ENCODE peak calls at places on chromosome 17, in seven cellular contexts. J, M, I, Q, B, S and O are unnamed samples.

GRCh38 chr17:55086635-55087058 is 118.1 kb downstream of the STXBP4 start:
- DNase-seq in S (no peak), M (no peak), J (peak; percentile 90), Q (no peak), B (no peak), I (no peak), O (no peak)

GRCh38 chr17:18257747-18258355 is 687 bp downstream of the FLII start:
- DNase-seq in M (peak; percentile 41), Q (peak; percentile 88), J (peak; percentile 62), I (peak; percentile 89), B (peak; percentile 93), S (peak; percentile 75), O (peak; percentile 88)

GRCh38 chr17:38877130-38877851 is 7.4 kb downstream of the LASP1 start:
- DNase-seq in S (no peak), B (no peak), Q (no peak), J (no peak), I (peak; percentile 51), M (no peak), O (no peak)

GRCh38 chr17:77475012-77475976 is 334.5 kb downstream of the SEC14L1 start:
- DNase-seq in S (peak; percentile 17), B (no peak), J (peak; percentile 95), I (no peak), Q (no peak), M (no peak), O (no peak)

GRCh38 chr17:50396261-50397110 is 837 bp downstream of the LRRC59 start:
- DNase-seq in S (no peak), B (peak; percentile 91), M (peak; percentile 43), Q (peak; percentile 69), I (no peak), J (peak; percentile 56), O (no peak)

GRCh38 chr17:69575346-69575761 is 160.9 kb downstream of the MAP2K6 start:
- DNase-seq in B (no peak), I (no peak), Q (no peak), S (no peak), J (peak; percentile 87), M (no peak), O (no peak)

GRCh38 chr17:76517638-76518038 is 16.4 kb upstream of the RHBDF2 start:
- DNase-seq in I (no peak), Q (no peak), S (no peak), J (no peak), B (no peak), M (peak; percentile 5), O (no peak)

GRCh38 chr17:43791589-43791988 is 11.4 kb downstream of the CFAP97D1 start:
- DNase-seq in J (peak; percentile 49), S (no peak), M (no peak), B (no peak), I (no peak), Q (no peak), O (no peak)

GRCh38 chr17:42969006-42969581 is 4.8 kb upstream of the AARSD1 start:
- DNase-seq in B (peak; percentile 38), S (no peak), M (no peak), I (no peak), J (peak; percentile 79), Q (no peak), O (no peak)

GRCh38 chr17:34997355-34997862 is 17.1 kb downstream of the LIG3 start:
- DNase-seq in B (peak; percentile 73), I (no peak), S (no peak), Q (peak; percentile 91), J (peak; percentile 87), M (no peak), O (no peak)

GRCh38 chr17:76173474-76173873 is 32.4 kb upstream of the FOXJ1 start:
- DNase-seq in I (no peak), B (no peak), Q (no peak), J (no peak), S (no peak), M (no peak), O (no peak)

GRCh38 chr17:64777413-64778101 is 115.5 kb upstream of the SMURF2 start:
- DNase-seq in S (peak; percentile 49), Q (peak; percentile 77), B (peak; percentile 41), M (no peak), J (no peak), I (peak; percentile 80), O (no peak)

GRCh38 chr17:44222112-44222869 is 2.8 kb upstream of the UBTF start:
- DNase-seq in J (peak; percentile 66), B (peak; percentile 87), I (peak; percentile 87), Q (peak; percentile 95), S (peak; percentile 81), M (peak; percentile 85), O (peak; percentile 85)

GRCh38 chr17:45346255-45347015 is 29.6 kb upstream of the MAP3K14 start:
- DNase-seq in M (no peak), S (no peak), J (peak; percentile 8), B (no peak), I (no peak), Q (peak; percentile 63), O (no peak)

GRCh38 chr17:13865650-13866049 is 203.7 kb upstream of the COX10 start:
- DNase-seq in M (no peak), J (no peak), S (no peak), B (no peak), I (no peak), Q (peak; percentile 69), O (no peak)

GRCh38 chr17:15019158-15019557 is 246.0 kb downstream of the PMP22 start:
- DNase-seq in I (no peak), Q (no peak), B (no peak), S (no peak), J (no peak), M (no peak), O (no peak)

GRCh38 chr17:39237586-39237985 is 11.8 kb upstream of the STAC2 start:
- DNase-seq in J (no peak), Q (no peak), I (peak; percentile 41), B (no peak), S (no peak), M (no peak), O (no peak)

GRCh38 chr17:79595471-79595870 is 15.4 kb downstream of the RBFOX3 start:
- DNase-seq in I (no peak), S (no peak), M (no peak), B (no peak), Q (no peak), J (no peak), O (no peak)

GRCh38 chr17:79600071-79600470 is 10.8 kb downstream of the RBFOX3 start:
- DNase-seq in Q (no peak), B (no peak), I (no peak), S (no peak), M (no peak), J (no peak), O (no peak)

GRCh38 chr17:79597040-79597439 is 13.8 kb downstream of the RBFOX3 start:
- DNase-seq in M (no peak), Q (no peak), B (no peak), I (no peak), J (no peak), S (no peak), O (no peak)

GRCh38 chr17:79595956-79596355 is 14.9 kb downstream of the RBFOX3 start:
- DNase-seq in Q (no peak), M (no peak), S (no peak), J (no peak), I (no peak), B (no peak), O (no peak)

GRCh38 chr17:79597996-79598557 is 12.8 kb downstream of the RBFOX3 start:
- DNase-seq in I (no peak), J (no peak), S (no peak), Q (no peak), M (no peak), B (no peak), O (no peak)
- TF ChIP-seq CTCF in I (no peak), J (no peak), S (no peak), Q (no peak), M (no peak), B (no peak), O (no peak)

GRCh38 chr17:82820278-82821251 is 19.3 kb downstream of the ZNF750 start:
- DNase-seq in B (no peak), S (no peak), M (no peak), I (peak; percentile 6), Q (no peak), J (no peak), O (no peak)

GRCh38 chr17:82819015-82819414 is 20.8 kb downstream of the ZNF750 start:
- DNase-seq in S (no peak), I (no peak), Q (no peak), J (no peak), M (no peak), B (no peak), O (no peak)

GRCh38 chr17:82823004-82823403 is 16.8 kb downstream of the ZNF750 start:
- DNase-seq in J (no peak), Q (no peak), I (peak; percentile 48), B (no peak), M (no peak), S (no peak), O (no peak)

GRCh38 chr17:82822281-82822680 is 17.5 kb downstream of the ZNF750 start:
- DNase-seq in Q (no peak), J (no peak), S (no peak), I (peak; percentile 28), B (no peak), M (no peak), O (peak; percentile 29)

DNA sequence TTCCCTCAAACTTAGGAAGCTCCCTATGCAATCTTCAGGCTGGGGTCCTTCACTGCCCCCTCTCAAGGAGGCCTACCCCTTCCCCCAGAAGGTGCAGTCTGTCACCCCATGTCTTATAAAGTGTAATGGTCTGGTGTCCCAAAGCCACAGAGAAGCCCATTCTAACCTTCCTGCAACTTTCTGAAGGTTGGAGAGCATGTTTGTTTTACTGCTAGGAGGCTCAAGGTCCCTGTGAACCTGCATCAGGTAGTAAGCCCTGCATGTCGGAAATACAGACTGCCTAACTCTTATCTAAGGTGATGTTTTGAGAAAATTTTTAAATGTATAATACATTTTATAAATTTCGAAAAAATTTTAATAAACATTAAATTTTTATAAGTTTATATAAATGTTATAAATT is 18.3 kb downstream of the ZNF750 start:
- DNase-seq in S (no peak), I (no peak), B (no peak), J (no peak), M (no peak), Q (no peak), O (no peak)
- H3K36me3 ChIP-seq in S (peaks cover 11% of the 10 kb centered on the region), I (no peaks in the 10 kb centered on the region), B (no peaks in the 10 kb centered on the region), J (peaks cover 12% of the 10 kb centered on the region), M (peaks cover 3% of the 10 kb centered on the region), Q (no peaks in the 10 kb centered on the region), O (peaks cover 53% of the 10 kb centered on the region)

GRCh38 chr17:52789829-52790228 is 631.3 kb upstream of the CA10 start:
- DNase-seq in B (peak; percentile 29), S (no peak), Q (no peak), I (no peak), M (no peak), J (no peak), O (no peak)

DNA sequence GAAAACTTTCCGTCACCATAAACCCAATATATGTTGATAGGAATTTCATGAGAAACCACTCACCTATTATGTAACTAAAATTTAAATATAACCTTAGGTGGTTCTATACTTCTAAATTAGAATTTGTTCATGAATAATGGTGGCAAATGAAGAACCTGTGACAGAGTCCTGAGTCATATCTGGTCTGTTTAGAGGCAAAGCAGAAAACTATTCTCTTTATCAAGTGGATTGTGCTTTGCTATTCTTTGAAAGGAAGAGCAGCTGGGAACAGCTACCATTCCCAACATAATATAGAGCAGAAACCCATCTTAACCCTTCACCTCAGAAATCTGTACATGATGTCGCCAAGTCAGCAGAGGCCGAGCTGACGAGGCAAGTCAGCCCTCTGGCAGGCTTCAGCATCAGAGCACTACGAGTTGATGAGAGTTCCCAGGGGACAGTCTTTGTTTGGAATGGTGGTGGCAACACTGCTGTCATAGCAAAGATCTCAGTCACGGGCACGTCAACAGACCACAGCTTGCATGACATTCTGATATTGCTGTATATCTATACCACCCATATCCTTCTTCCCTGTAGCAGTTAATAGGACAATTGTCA is 631.9 kb upstream of the CA10 start:
- DNase-seq in J (no peak), I (no peak), Q (no peak), M (peak; percentile 82), B (no peak), S (no peak), O (no peak)
- H3K4me1 ChIP-seq in J (no peaks in the 10 kb centered on the region), I (no peaks in the 10 kb centered on the region), Q (no peaks in the 10 kb centered on the region), M (peaks cover 6% of the 10 kb centered on the region), B (no peaks in the 10 kb centered on the region), S (peaks cover 2% of the 10 kb centered on the region), O (no peaks in the 10 kb centered on the region)

GRCh38 chr17:51734462-51734861 is 424.1 kb downstream of the CA10 start:
- DNase-seq in M (peak; percentile 22), I (no peak), S (peak; percentile 23), Q (no peak), B (no peak), J (no peak), O (no peak)
- TF ChIP-seq CTCF in M (peak; percentile 54), I (peak; percentile 19), S (peak; percentile 59), Q (no peak), B (peak; percentile 39), J (no peak), O (peak; percentile 56)